ENCODE peak calls at places on chromosomes 11 and 22, in nine cellular contexts. S is lower lobe of right lung, H is NCI-H2171, O is astrocyte of the cerebellum, G is SK-N-MC, X is posterior cingulate gyrus, L is A549, I is IMR-90, R is RCC 7860. W is an unnamed sample.

GRCh38 chr11:44931466-44931865 is 19.2 kb downstream of the TP53I11 start:
- DNase-seq in G (no peak), I (no peak), H (no peak), X (no peak), O (no peak), S (no peak), L (no peak), R (no peak), W (no peak)

GRCh38 chr11:48073031-48073861 is 92.9 kb downstream of the PTPRJ start:
- DNase-seq in O (no peak), L (no peak), R (no peak), I (no peak), X (no peak), H (no peak), G (no peak), S (no peak), W (no peak)

GRCh38 chr22:49965291-49966040 is 4.9 kb downstream of the PIM3 start:
- DNase-seq in X (peak), S (peak), I (no peak), H (no peak), G (no peak), R (no peak), L (no peak), O (no peak), W (peak)

GRCh38 chr11:10876168-10876567 is 18.3 kb upstream of the ZBED5 start:
- DNase-seq in L (no peak), R (no peak), G (no peak), S (no peak), O (no peak), I (peak), H (no peak), X (no peak), W (no peak)

GRCh38 chr11:115067471-115067870 is 389.1 kb downstream of the NXPE2 start:
- DNase-seq in G (no peak), O (no peak), L (no peak), H (no peak), X (no peak), S (no peak), I (no peak), R (no peak), W (no peak)

GRCh38 chr11:7665473-7666291 is 7.6 kb downstream of the CYB5R2 start:
- DNase-seq in I (peak), X (peak), S (peak), G (no peak), R (peak), H (no peak), L (peak), O (no peak), W (peak)

GRCh38 chr22:48478529-48479265 is 1349.0 kb downstream of the BRD1 start:
- DNase-seq in G (no peak), I (no peak), S (peak), R (no peak), H (no peak), O (no peak), L (no peak), X (no peak), W (peak)

GRCh38 chr22:24402460-24403192 is 24.8 kb upstream of the ADORA2A start:
- DNase-seq in S (no peak), X (peak), G (no peak), R (peak), I (peak), O (peak), H (no peak), L (peak), W (peak)

GRCh38 chr11:69355346-69355940 is 61.5 kb downstream of the MYEOV start:
- DNase-seq in X (no peak), O (no peak), S (peak), I (no peak), L (no peak), H (no peak), G (no peak), R (no peak), W (no peak)

GRCh38 chr11:34840736-34841386 is 75.3 kb downstream of the APIP start:
- DNase-seq in S (no peak), O (no peak), X (no peak), H (peak), I (peak), L (peak), R (peak), G (no peak), W (no peak)

GRCh38 chr11:7571640-7572000 is 57.8 kb downstream of the PPFIBP2 start:
- DNase-seq in S (peak), L (peak), H (peak), G (no peak), O (peak), X (peak), R (peak), I (peak), W (no peak)

GRCh38 chr11:26946209-26946828 is 47.6 kb upstream of the FIBIN start:
- DNase-seq in I (peak), R (no peak), X (no peak), G (no peak), S (no peak), L (no peak), O (no peak), H (no peak), W (no peak)

GRCh38 chr11:23903044-23903704 is 593.7 kb upstream of the LUZP2 start:
- DNase-seq in L (peak), H (no peak), X (no peak), S (no peak), R (peak), I (peak), O (peak), G (no peak), W (no peak)

GRCh38 chr22:36933629-36934028 is 20.2 kb downstream of the CSF2RB start:
- DNase-seq in R (no peak), L (no peak), G (no peak), H (no peak), X (no peak), I (no peak), O (no peak), S (no peak), W (no peak)

GRCh38 chr11:1226981-1227550 is 4.2 kb downstream of the MUC5B start:
- DNase-seq in L (peak), G (no peak), S (peak), I (peak), O (no peak), X (peak), H (no peak), R (no peak), W (no peak)

GRCh38 chr11:128260398-128260797 is 327.0 kb downstream of the ETS1 start:
- DNase-seq in I (no peak), S (no peak), R (no peak), G (no peak), H (no peak), L (no peak), X (no peak), O (no peak), W (no peak)

GRCh38 chr22:22164541-22165272 is 79.9 kb upstream of the VPREB1 start:
- DNase-seq in I (no peak), G (no peak), H (peak), R (no peak), X (no peak), S (no peak), O (no peak), L (no peak), W (no peak)

GRCh38 chr22:19994851-19995610 is 21.6 kb downstream of the ARVCF start:
- DNase-seq in O (no peak), H (no peak), I (peak), L (no peak), S (no peak), G (no peak), X (no peak), R (no peak), W (no peak)

GRCh38 chr11:58285483-58286040 is 17.5 kb upstream of the OR10W1 start:
- DNase-seq in I (no peak), G (no peak), O (no peak), X (no peak), H (no peak), S (no peak), L (no peak), R (no peak), W (no peak)

GRCh38 chr11:75867778-75868374 is 52.9 kb downstream of the UVRAG start:
- DNase-seq in L (peak), G (peak), S (no peak), R (peak), H (no peak), I (peak), X (no peak), O (peak), W (no peak)

GRCh38 chr11:116993599-116993998 is 104.6 kb downstream of the SIK3 start:
- DNase-seq in G (no peak), S (no peak), X (no peak), L (no peak), R (no peak), O (peak), I (no peak), H (no peak), W (no peak)

GRCh38 chr11:36510567-36511020 is 522 bp upstream of the TRAF6 start:
- DNase-seq in L (no peak), X (no peak), G (no peak), O (no peak), S (no peak), R (no peak), H (no peak), I (peak), W (no peak)

GRCh38 chr11:103892603-103893002 is 143.8 kb upstream of the DDI1 start:
- DNase-seq in H (no peak), X (no peak), S (no peak), L (peak), I (peak), G (no peak), O (no peak), R (peak), W (no peak)

GRCh38 chr11:66489636-66490035 is 9.4 kb downstream of the DPP3 start:
- DNase-seq in G (no peak), X (no peak), R (no peak), L (no peak), O (no peak), I (no peak), H (peak), S (no peak), W (no peak)

GRCh38 chr11:129223701-129224149 is 31.6 kb upstream of the ARHGAP32 start:
- DNase-seq in G (no peak), H (no peak), R (no peak), O (no peak), X (no peak), L (no peak), S (no peak), I (peak), W (no peak)

GRCh38 chr11:69923196-69923595 is 104.0 kb upstream of the FGF3 start:
- DNase-seq in I (no peak), R (no peak), O (no peak), S (peak), L (no peak), G (no peak), X (peak), H (no peak), W (peak)

GRCh38 chr22:44879301-44879680 is 126.9 kb downstream of the ARHGAP8 start:
- DNase-seq in I (no peak), X (no peak), H (no peak), O (no peak), R (no peak), G (no peak), S (no peak), L (no peak), W (peak)

GRCh38 chr11:57263351-57263750 is 26.3 kb upstream of the APLNR start:
- DNase-seq in H (no peak), O (no peak), R (no peak), S (no peak), X (no peak), L (no peak), I (no peak), G (no peak), W (no peak)